ENCODE peak calls at places on chromosomes 16 and 17, in six cellular contexts. One of them, this sample, is unnamed.

GRCh38 chr17:64508683-64509082 is 1.9 kb downstream of the CEP95 start:
- DNase-seq in GM06990: no peak
- DNase-seq in cardiac fibroblast: no peak
- DNase-seq in cardiac muscle cell: no peak
- DNase-seq in heart right ventricle: no peak
- DNase-seq in choroid plexus epithelial cell: no peak
- DNase-seq in this sample: no peak

GRCh38 chr17:8122391-8122922 is 1.4 kb downstream of the HES7 start:
- DNase-seq in cardiac fibroblast: peak
- DNase-seq in GM06990: no peak
- DNase-seq in choroid plexus epithelial cell: peak
- DNase-seq in heart right ventricle: no peak
- DNase-seq in cardiac muscle cell: peak
- DNase-seq in this sample: peak

GRCh38 chr17:7119314-7119713 is 4.7 kb upstream of the ASGR2 start:
- DNase-seq in GM06990: no peak
- DNase-seq in cardiac fibroblast: no peak
- DNase-seq in choroid plexus epithelial cell: no peak
- DNase-seq in heart right ventricle: no peak
- DNase-seq in cardiac muscle cell: no peak
- DNase-seq in this sample: no peak

GRCh38 chr16:30030841-30031413 is at the start of gene TLCD3B:
- DNase-seq in cardiac fibroblast: no peak
- DNase-seq in heart right ventricle: no peak
- DNase-seq in cardiac muscle cell: no peak
- DNase-seq in GM06990: no peak
- DNase-seq in choroid plexus epithelial cell: no peak
- DNase-seq in this sample: no peak

GRCh38 chr16:11977206-11978041 is 890 bp downstream of the SNX29 start:
- DNase-seq in choroid plexus epithelial cell: peak
- DNase-seq in cardiac muscle cell: no peak
- DNase-seq in heart right ventricle: no peak
- DNase-seq in GM06990: no peak
- DNase-seq in cardiac fibroblast: peak
- DNase-seq in this sample: peak

GRCh38 chr16:68749424-68749823 is 12.3 kb downstream of the CDH1 start:
- DNase-seq in cardiac fibroblast: no peak
- DNase-seq in choroid plexus epithelial cell: no peak
- DNase-seq in GM06990: no peak
- DNase-seq in cardiac muscle cell: no peak
- DNase-seq in heart right ventricle: no peak
- DNase-seq in this sample: no peak

GRCh38 chr16:26665166-26665939 is 401.4 kb upstream of the C16orf82 start:
- DNase-seq in choroid plexus epithelial cell: no peak
- DNase-seq in GM06990: no peak
- DNase-seq in cardiac muscle cell: no peak
- DNase-seq in heart right ventricle: no peak
- DNase-seq in cardiac fibroblast: no peak
- DNase-seq in this sample: peak

GRCh38 chr17:44757918-44758413 is 822 bp upstream of the ADAM11 start:
- DNase-seq in heart right ventricle: no peak
- DNase-seq in choroid plexus epithelial cell: no peak
- DNase-seq in cardiac fibroblast: no peak
- DNase-seq in cardiac muscle cell: no peak
- DNase-seq in GM06990: no peak
- DNase-seq in this sample: no peak

GRCh38 chr16:62135903-62136302 is 99.7 kb upstream of the CDH8 start:
- DNase-seq in choroid plexus epithelial cell: no peak
- DNase-seq in cardiac fibroblast: no peak
- DNase-seq in GM06990: no peak
- DNase-seq in cardiac muscle cell: no peak
- DNase-seq in heart right ventricle: no peak
- DNase-seq in this sample: no peak

GRCh38 chr16:20023190-20023589 is 50.5 kb downstream of the GPR139 start:
- DNase-seq in heart right ventricle: no peak
- DNase-seq in GM06990: no peak
- DNase-seq in cardiac fibroblast: peak
- DNase-seq in choroid plexus epithelial cell: peak
- DNase-seq in cardiac muscle cell: peak
- DNase-seq in this sample: peak

GRCh38 chr17:75774988-75775668 is 9.5 kb upstream of the UNK start:
- DNase-seq in heart right ventricle: no peak
- DNase-seq in choroid plexus epithelial cell: peak
- DNase-seq in cardiac muscle cell: no peak
- DNase-seq in GM06990: no peak
- DNase-seq in cardiac fibroblast: peak
- DNase-seq in this sample: peak

GRCh38 chr16:19068237-19068815 is 912 bp downstream of the COQ7 start:
- DNase-seq in choroid plexus epithelial cell: no peak
- DNase-seq in cardiac fibroblast: no peak
- DNase-seq in GM06990: no peak
- DNase-seq in cardiac muscle cell: no peak
- DNase-seq in heart right ventricle: no peak
- DNase-seq in this sample: no peak

GRCh38 chr17:63698886-63699637 is 863 bp downstream of the LIMD2 start:
- DNase-seq in heart right ventricle: peak
- DNase-seq in cardiac muscle cell: no peak
- DNase-seq in choroid plexus epithelial cell: peak
- DNase-seq in GM06990: peak
- DNase-seq in cardiac fibroblast: peak
- DNase-seq in this sample: peak

GRCh38 chr17:77425791-77426641 is 285.2 kb downstream of the SEC14L1 start:
- DNase-seq in GM06990: no peak
- DNase-seq in cardiac fibroblast: peak
- DNase-seq in heart right ventricle: no peak
- DNase-seq in cardiac muscle cell: no peak
- DNase-seq in choroid plexus epithelial cell: peak
- DNase-seq in this sample: peak

GRCh38 chr16:73152731-73153130 is 104.8 kb upstream of the ZFHX3 start:
- DNase-seq in cardiac fibroblast: no peak
- DNase-seq in cardiac muscle cell: peak
- DNase-seq in heart right ventricle: no peak
- DNase-seq in GM06990: no peak
- DNase-seq in choroid plexus epithelial cell: peak
- DNase-seq in this sample: peak

GRCh38 chr16:85227262-85227923 is 115.1 kb upstream of the CIBAR2 start:
- DNase-seq in choroid plexus epithelial cell: no peak
- DNase-seq in heart right ventricle: no peak
- DNase-seq in cardiac fibroblast: no peak
- DNase-seq in cardiac muscle cell: no peak
- DNase-seq in GM06990: peak
- DNase-seq in this sample: peak

GRCh38 chr16:77450790-77451487 is 16.1 kb upstream of the ADAMTS18 start:
- DNase-seq in choroid plexus epithelial cell: no peak
- DNase-seq in heart right ventricle: no peak
- DNase-seq in cardiac fibroblast: no peak
- DNase-seq in GM06990: no peak
- DNase-seq in cardiac muscle cell: no peak
- DNase-seq in this sample: no peak

GRCh38 chr16:71412270-71413160 is 29.3 kb downstream of the TLE7 start:
- DNase-seq in cardiac fibroblast: peak
- DNase-seq in heart right ventricle: peak
- DNase-seq in cardiac muscle cell: peak
- DNase-seq in choroid plexus epithelial cell: peak
- DNase-seq in GM06990: peak
- DNase-seq in this sample: peak

GRCh38 chr17:45902892-45903346 is 8.6 kb downstream of the MAPT start:
- DNase-seq in cardiac fibroblast: no peak
- DNase-seq in cardiac muscle cell: no peak
- DNase-seq in heart right ventricle: no peak
- DNase-seq in choroid plexus epithelial cell: no peak
- DNase-seq in GM06990: no peak
- DNase-seq in this sample: no peak

GRCh38 chr17:7523033-7523432 is 25.8 kb upstream of the TNFSF12 start:
- DNase-seq in heart right ventricle: no peak
- DNase-seq in GM06990: no peak
- DNase-seq in cardiac fibroblast: peak
- DNase-seq in choroid plexus epithelial cell: peak
- DNase-seq in cardiac muscle cell: no peak
- DNase-seq in this sample: peak

GRCh38 chr16:31507929-31508705 is at the start of gene RUSF1:
- DNase-seq in heart right ventricle: peak
- DNase-seq in choroid plexus epithelial cell: peak
- DNase-seq in cardiac fibroblast: peak
- DNase-seq in GM06990: peak
- DNase-seq in cardiac muscle cell: peak
- DNase-seq in this sample: peak

GRCh38 chr16:22388101-22388644 is 13.8 kb upstream of the CDR2 start:
- DNase-seq in GM06990: no peak
- DNase-seq in cardiac muscle cell: no peak
- DNase-seq in heart right ventricle: no peak
- DNase-seq in cardiac fibroblast: no peak
- DNase-seq in choroid plexus epithelial cell: peak
- DNase-seq in this sample: no peak

GRCh38 chr16:80176114-80176513 is 364.7 kb upstream of the DYNLRB2 start:
- DNase-seq in cardiac muscle cell: no peak
- DNase-seq in cardiac fibroblast: no peak
- DNase-seq in choroid plexus epithelial cell: no peak
- DNase-seq in GM06990: no peak
- DNase-seq in heart right ventricle: no peak
- DNase-seq in this sample: no peak

GRCh38 chr17:72345083-72345482 is 224.3 kb downstream of the SOX9 start:
- DNase-seq in heart right ventricle: no peak
- DNase-seq in GM06990: no peak
- DNase-seq in cardiac fibroblast: no peak
- DNase-seq in cardiac muscle cell: no peak
- DNase-seq in choroid plexus epithelial cell: no peak
- DNase-seq in this sample: no peak

GRCh38 chr16:50275428-50276127 is 9.2 kb downstream of the ADCY7 start:
- DNase-seq in heart right ventricle: no peak
- DNase-seq in choroid plexus epithelial cell: no peak
- DNase-seq in cardiac fibroblast: no peak
- DNase-seq in cardiac muscle cell: no peak
- DNase-seq in GM06990: no peak
- DNase-seq in this sample: no peak
- H3K4me3 ChIP-seq in heart right ventricle: peak
- H3K4me3 ChIP-seq in choroid plexus epithelial cell: no peak
- H3K4me3 ChIP-seq in cardiac fibroblast: no peak
- H3K4me3 ChIP-seq in cardiac muscle cell: no peak
- H3K4me3 ChIP-seq in GM06990: peak
- H3K4me3 ChIP-seq in this sample: no peak

DNA sequence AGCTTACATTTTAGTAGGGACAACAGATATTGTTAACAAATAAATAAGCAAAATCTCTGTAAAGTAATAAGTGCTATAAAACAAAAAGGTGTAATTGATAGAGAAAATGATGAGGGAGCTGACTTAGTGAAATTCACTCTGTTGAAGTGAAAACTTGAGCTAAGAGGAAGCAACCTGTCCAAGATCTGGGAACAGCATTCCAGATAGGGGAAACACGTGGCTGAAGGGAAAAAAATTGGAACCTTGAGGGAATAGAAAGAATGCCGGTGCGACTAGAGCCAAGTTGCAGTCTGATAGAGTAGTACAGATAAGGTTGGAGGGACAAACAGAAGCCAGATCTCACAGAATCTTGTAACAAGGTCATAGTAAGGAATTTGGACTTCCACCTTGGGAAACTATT is 583 bp upstream of the DDX52 start:
- DNase-seq in cardiac muscle cell: peak
- DNase-seq in choroid plexus epithelial cell: no peak
- DNase-seq in GM06990: no peak
- DNase-seq in cardiac fibroblast: peak
- DNase-seq in heart right ventricle: no peak
- DNase-seq in this sample: no peak
- H3K4me3 ChIP-seq in cardiac muscle cell: peak
- H3K4me3 ChIP-seq in choroid plexus epithelial cell: peak
- H3K4me3 ChIP-seq in GM06990: peak
- H3K4me3 ChIP-seq in cardiac fibroblast: peak
- H3K4me3 ChIP-seq in heart right ventricle: peak
- H3K4me3 ChIP-seq in this sample: peak

DNA sequence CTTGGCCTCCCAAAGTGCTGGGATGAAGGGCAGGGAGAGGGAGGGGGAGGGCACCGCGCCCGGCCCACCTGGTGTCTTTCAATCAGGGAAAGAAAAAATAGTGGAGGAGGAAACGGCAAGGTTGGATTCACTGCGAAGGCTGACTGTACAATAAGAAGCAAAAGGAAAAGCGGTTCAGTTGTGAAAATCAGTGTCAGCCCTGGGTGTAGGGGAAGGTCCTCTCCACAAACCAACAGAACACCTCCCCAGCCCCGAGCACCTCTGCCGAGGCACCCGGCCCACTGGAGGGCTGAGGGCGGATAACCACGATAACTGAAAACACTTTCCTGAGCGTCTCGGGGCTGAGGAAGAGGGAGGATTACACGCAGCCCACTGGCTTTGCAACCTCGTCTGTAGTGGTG is 1.4 kb upstream of the SPG7 start:
- DNase-seq in choroid plexus epithelial cell: no peak
- DNase-seq in GM06990: no peak
- DNase-seq in cardiac fibroblast: no peak
- DNase-seq in heart right ventricle: no peak
- DNase-seq in cardiac muscle cell: no peak
- DNase-seq in this sample: peak
- H3K4me3 ChIP-seq in choroid plexus epithelial cell: peak
- H3K4me3 ChIP-seq in GM06990: peak
- H3K4me3 ChIP-seq in cardiac fibroblast: peak
- H3K4me3 ChIP-seq in heart right ventricle: peak
- H3K4me3 ChIP-seq in cardiac muscle cell: no peak
- H3K4me3 ChIP-seq in this sample: peak

GRCh38 chr17:74642995-74643394 is 19.5 kb upstream of the CD300E start:
- DNase-seq in choroid plexus epithelial cell: no peak
- DNase-seq in GM06990: no peak
- DNase-seq in cardiac fibroblast: no peak
- DNase-seq in heart right ventricle: no peak
- DNase-seq in cardiac muscle cell: no peak
- DNase-seq in this sample: no peak

GRCh38 chr17:74641949-74642298 is 18.4 kb upstream of the CD300E start:
- DNase-seq in heart right ventricle: no peak
- DNase-seq in GM06990: no peak
- DNase-seq in choroid plexus epithelial cell: no peak
- DNase-seq in cardiac fibroblast: no peak
- DNase-seq in cardiac muscle cell: no peak
- DNase-seq in this sample: no peak

GRCh38 chr17:74641224-74641948 is 17.8 kb upstream of the CD300E start:
- DNase-seq in heart right ventricle: no peak
- DNase-seq in choroid plexus epithelial cell: no peak
- DNase-seq in cardiac fibroblast: no peak
- DNase-seq in cardiac muscle cell: no peak
- DNase-seq in GM06990: peak
- DNase-seq in this sample: no peak

GRCh38 chr17:74643826-74644225 is 20.3 kb upstream of the CD300E start:
- DNase-seq in choroid plexus epithelial cell: no peak
- DNase-seq in cardiac fibroblast: no peak
- DNase-seq in cardiac muscle cell: no peak
- DNase-seq in GM06990: no peak
- DNase-seq in heart right ventricle: no peak
- DNase-seq in this sample: no peak

DNA sequence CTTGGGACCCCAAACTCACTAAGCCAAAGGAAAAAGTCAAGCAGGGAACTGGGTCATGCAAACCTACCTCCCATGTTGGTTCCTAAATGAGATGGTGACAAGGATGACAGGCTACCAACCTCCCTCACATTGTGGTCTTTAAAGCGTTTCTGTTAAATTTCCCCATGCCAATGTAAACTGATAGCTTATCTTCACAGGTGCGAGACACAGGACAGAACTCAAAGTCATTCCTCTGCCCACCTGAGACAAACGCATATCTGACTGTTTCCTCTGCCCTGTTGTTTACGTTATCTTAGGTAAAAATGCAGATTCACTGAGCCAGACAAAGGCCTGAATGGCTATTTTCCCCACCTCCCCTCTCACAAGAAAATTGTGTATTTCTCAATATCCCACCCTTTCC is 19.0 kb upstream of the CD300E start:
- DNase-seq in choroid plexus epithelial cell: no peak
- DNase-seq in cardiac muscle cell: no peak
- DNase-seq in GM06990: no peak
- DNase-seq in cardiac fibroblast: no peak
- DNase-seq in heart right ventricle: no peak
- DNase-seq in this sample: no peak
- H3K4me3 ChIP-seq in choroid plexus epithelial cell: no peak
- H3K4me3 ChIP-seq in cardiac muscle cell: no peak
- H3K4me3 ChIP-seq in GM06990: no peak
- H3K4me3 ChIP-seq in cardiac fibroblast: no peak
- H3K4me3 ChIP-seq in heart right ventricle: no peak
- H3K4me3 ChIP-seq in this sample: no peak